ENCODE peak calls at places on chromosome 19, in seven cellular contexts. One of them, this sample, is unnamed.

GRCh38 chr19:10501971-10502523 is 1.1 kb downstream of the KEAP1 start:
- DNase-seq in neural progenitor cell: peak
- DNase-seq in cardiac muscle cell: peak
- DNase-seq in CD4-positive, alpha-beta memory T cell: no peak
- DNase-seq in RWPE1: peak
- DNase-seq in A549: peak
- DNase-seq in thoracic aorta: peak
- DNase-seq in this sample: peak

GRCh38 chr19:29940971-29941585 is 961 bp upstream of the URI1 start:
- DNase-seq in neural progenitor cell: no peak
- DNase-seq in cardiac muscle cell: no peak
- DNase-seq in CD4-positive, alpha-beta memory T cell: no peak
- DNase-seq in RWPE1: no peak
- DNase-seq in A549: no peak
- DNase-seq in thoracic aorta: no peak
- DNase-seq in this sample: no peak

GRCh38 chr19:28184997-28185396 is 1028.0 kb downstream of the UQCRFS1 start:
- DNase-seq in neural progenitor cell: no peak
- DNase-seq in cardiac muscle cell: peak
- DNase-seq in CD4-positive, alpha-beta memory T cell: no peak
- DNase-seq in RWPE1: no peak
- DNase-seq in A549: peak
- DNase-seq in thoracic aorta: no peak
- DNase-seq in this sample: no peak

GRCh38 chr19:33293255-33294057 is 8.9 kb downstream of the CEBPA start:
- DNase-seq in neural progenitor cell: no peak
- DNase-seq in cardiac muscle cell: peak
- DNase-seq in CD4-positive, alpha-beta memory T cell: no peak
- DNase-seq in RWPE1: peak
- DNase-seq in A549: peak
- DNase-seq in thoracic aorta: no peak
- DNase-seq in this sample: no peak

GRCh38 chr19:33580645-33581037 is 41.1 kb upstream of the CHST8 start:
- DNase-seq in neural progenitor cell: no peak
- DNase-seq in cardiac muscle cell: no peak
- DNase-seq in CD4-positive, alpha-beta memory T cell: no peak
- DNase-seq in RWPE1: no peak
- DNase-seq in A549: no peak
- DNase-seq in thoracic aorta: no peak
- DNase-seq in this sample: no peak

GRCh38 chr19:28396259-28396940 is 816.6 kb downstream of the UQCRFS1 start:
- DNase-seq in neural progenitor cell: peak
- DNase-seq in cardiac muscle cell: no peak
- DNase-seq in CD4-positive, alpha-beta memory T cell: no peak
- DNase-seq in RWPE1: no peak
- DNase-seq in A549: peak
- DNase-seq in thoracic aorta: no peak
- DNase-seq in this sample: no peak

GRCh38 chr19:58409010-58409790 is 751 bp downstream of the ZNF584 start:
- DNase-seq in neural progenitor cell: peak
- DNase-seq in cardiac muscle cell: peak
- DNase-seq in CD4-positive, alpha-beta memory T cell: no peak
- DNase-seq in RWPE1: no peak
- DNase-seq in A549: peak
- DNase-seq in thoracic aorta: no peak
- DNase-seq in this sample: no peak

GRCh38 chr19:1251503-1252220 is 3.3 kb downstream of the MIDN start:
- DNase-seq in neural progenitor cell: peak
- DNase-seq in cardiac muscle cell: no peak
- DNase-seq in CD4-positive, alpha-beta memory T cell: peak
- DNase-seq in RWPE1: no peak
- DNase-seq in A549: peak
- DNase-seq in thoracic aorta: no peak
- DNase-seq in this sample: no peak

GRCh38 chr19:38252385-38252784 is 3.8 kb downstream of the PPP1R14A start:
- DNase-seq in neural progenitor cell: no peak
- DNase-seq in cardiac muscle cell: no peak
- DNase-seq in CD4-positive, alpha-beta memory T cell: no peak
- DNase-seq in RWPE1: no peak
- DNase-seq in A549: no peak
- DNase-seq in thoracic aorta: no peak
- DNase-seq in this sample: no peak

GRCh38 chr19:27905074-27905473 is 1307.9 kb downstream of the UQCRFS1 start:
- DNase-seq in neural progenitor cell: no peak
- DNase-seq in cardiac muscle cell: no peak
- DNase-seq in CD4-positive, alpha-beta memory T cell: no peak
- DNase-seq in RWPE1: no peak
- DNase-seq in A549: no peak
- DNase-seq in thoracic aorta: no peak
- DNase-seq in this sample: no peak

GRCh38 chr19:289651-290538 is 1.3 kb downstream of the PLPP2 start:
- DNase-seq in neural progenitor cell: no peak
- DNase-seq in cardiac muscle cell: peak
- DNase-seq in CD4-positive, alpha-beta memory T cell: peak
- DNase-seq in RWPE1: peak
- DNase-seq in A549: peak
- DNase-seq in thoracic aorta: no peak
- DNase-seq in this sample: no peak

GRCh38 chr19:7916137-7916907 is 1.7 kb downstream of the TGFBR3L start:
- DNase-seq in neural progenitor cell: peak
- DNase-seq in cardiac muscle cell: no peak
- DNase-seq in CD4-positive, alpha-beta memory T cell: peak
- DNase-seq in RWPE1: no peak
- DNase-seq in A549: no peak
- DNase-seq in thoracic aorta: no peak
- DNase-seq in this sample: no peak

GRCh38 chr19:7916908-7917291 is 2.3 kb downstream of the TGFBR3L start:
- DNase-seq in neural progenitor cell: no peak
- DNase-seq in cardiac muscle cell: no peak
- DNase-seq in CD4-positive, alpha-beta memory T cell: no peak
- DNase-seq in RWPE1: no peak
- DNase-seq in A549: no peak
- DNase-seq in thoracic aorta: no peak
- DNase-seq in this sample: no peak

GRCh38 chr19:7914099-7914498 is 531 bp upstream of the TGFBR3L start:
- DNase-seq in neural progenitor cell: no peak
- DNase-seq in cardiac muscle cell: no peak
- DNase-seq in CD4-positive, alpha-beta memory T cell: peak
- DNase-seq in RWPE1: no peak
- DNase-seq in A549: no peak
- DNase-seq in thoracic aorta: no peak
- DNase-seq in this sample: no peak

GRCh38 chr19:7914598-7915045 is at the start of gene TGFBR3L:
- DNase-seq in neural progenitor cell: no peak
- DNase-seq in cardiac muscle cell: no peak
- DNase-seq in CD4-positive, alpha-beta memory T cell: peak
- DNase-seq in RWPE1: no peak
- DNase-seq in A549: no peak
- DNase-seq in thoracic aorta: no peak
- DNase-seq in this sample: no peak

GRCh38 chr19:7915250-7916136 is 863 bp downstream of the TGFBR3L start:
- DNase-seq in neural progenitor cell: no peak
- DNase-seq in cardiac muscle cell: no peak
- DNase-seq in CD4-positive, alpha-beta memory T cell: peak
- DNase-seq in RWPE1: no peak
- DNase-seq in A549: no peak
- DNase-seq in thoracic aorta: no peak
- DNase-seq in this sample: no peak
- H3K27ac ChIP-seq in neural progenitor cell: no peak
- H3K27ac ChIP-seq in cardiac muscle cell: no peak
- H3K27ac ChIP-seq in CD4-positive, alpha-beta memory T cell: no peak
- H3K27ac ChIP-seq in RWPE1: peak
- H3K27ac ChIP-seq in A549: peak
- H3K27ac ChIP-seq in thoracic aorta: no peak
- H3K27ac ChIP-seq in this sample: peak

GRCh38 chr19:46868444-46868843 is 7.6 kb downstream of the ARHGAP35 start:
- DNase-seq in neural progenitor cell: no peak
- DNase-seq in cardiac muscle cell: no peak
- DNase-seq in CD4-positive, alpha-beta memory T cell: no peak
- DNase-seq in RWPE1: no peak
- DNase-seq in A549: no peak
- DNase-seq in thoracic aorta: no peak
- DNase-seq in this sample: no peak
- H3K27ac ChIP-seq in neural progenitor cell: no peak
- H3K27ac ChIP-seq in cardiac muscle cell: no peak
- H3K27ac ChIP-seq in CD4-positive, alpha-beta memory T cell: no peak
- H3K27ac ChIP-seq in RWPE1: no peak
- H3K27ac ChIP-seq in A549: no peak
- H3K27ac ChIP-seq in thoracic aorta: no peak
- H3K27ac ChIP-seq in this sample: no peak

GRCh38 chr19:54345938-54346386 is 7.0 kb upstream of the LILRA4 start:
- DNase-seq in neural progenitor cell: no peak
- DNase-seq in cardiac muscle cell: no peak
- DNase-seq in CD4-positive, alpha-beta memory T cell: no peak
- DNase-seq in RWPE1: no peak
- DNase-seq in A549: no peak
- DNase-seq in thoracic aorta: no peak
- DNase-seq in this sample: no peak
- H3K27ac ChIP-seq in neural progenitor cell: no peak
- H3K27ac ChIP-seq in cardiac muscle cell: no peak
- H3K27ac ChIP-seq in CD4-positive, alpha-beta memory T cell: no peak
- H3K27ac ChIP-seq in RWPE1: no peak
- H3K27ac ChIP-seq in A549: no peak
- H3K27ac ChIP-seq in thoracic aorta: no peak
- H3K27ac ChIP-seq in this sample: no peak

GRCh38 chr19:4016903-4017638 is 9.5 kb downstream of the PIAS4 start:
- DNase-seq in neural progenitor cell: no peak
- DNase-seq in cardiac muscle cell: no peak
- DNase-seq in CD4-positive, alpha-beta memory T cell: no peak
- DNase-seq in RWPE1: no peak
- DNase-seq in A549: no peak
- DNase-seq in thoracic aorta: no peak
- DNase-seq in this sample: no peak
- H3K27ac ChIP-seq in neural progenitor cell: no peak
- H3K27ac ChIP-seq in cardiac muscle cell: no peak
- H3K27ac ChIP-seq in CD4-positive, alpha-beta memory T cell: no peak
- H3K27ac ChIP-seq in RWPE1: no peak
- H3K27ac ChIP-seq in A549: no peak
- H3K27ac ChIP-seq in thoracic aorta: no peak
- H3K27ac ChIP-seq in this sample: no peak

GRCh38 chr19:40511487-40511886 is 44.7 kb downstream of the SPTBN4 start:
- DNase-seq in neural progenitor cell: no peak
- DNase-seq in cardiac muscle cell: no peak
- DNase-seq in CD4-positive, alpha-beta memory T cell: no peak
- DNase-seq in RWPE1: no peak
- DNase-seq in A549: no peak
- DNase-seq in thoracic aorta: no peak
- DNase-seq in this sample: no peak
- H3K27ac ChIP-seq in neural progenitor cell: no peak
- H3K27ac ChIP-seq in cardiac muscle cell: no peak
- H3K27ac ChIP-seq in CD4-positive, alpha-beta memory T cell: no peak
- H3K27ac ChIP-seq in RWPE1: no peak
- H3K27ac ChIP-seq in A549: no peak
- H3K27ac ChIP-seq in thoracic aorta: no peak
- H3K27ac ChIP-seq in this sample: no peak